ENCODE peak calls at places on chromosomes 2 and 18, in four cellular contexts. T is K562, S is HCT116, I is HepG2. K is an unnamed sample.
A peak's percentile ranks its signal among the peaks of the same experiment; 100 is the strongest.

GRCh38 chr2:28407976-28408690 is 15.5 kb downstream of the FOSL2 start:
- DNase-seq in T (no peak), S (no peak), I (peak; percentile 56), K (no peak)

GRCh38 chr2:126543081-126543480 is 112.9 kb upstream of the GYPC start:
- DNase-seq in T (no peak), S (no peak), I (no peak), K (no peak)

GRCh38 chr18:11976882-11977281 is 4.4 kb upstream of the IMPA2 start:
- DNase-seq in T (no peak), S (no peak), I (no peak), K (no peak)

GRCh38 chr18:48785091-48785614 is 165.6 kb downstream of the SMAD7 start:
- DNase-seq in T (no peak), S (no peak), I (no peak), K (no peak)

GRCh38 chr2:235669269-235669831 is 175.5 kb downstream of the AGAP1 start:
- DNase-seq in T (no peak), S (peak; percentile 77), I (peak; percentile 69), K (no peak)

GRCh38 chr2:60972889-60973656 is 44.4 kb upstream of the PEX13 start:
- DNase-seq in T (no peak), S (no peak), I (no peak), K (no peak)

GRCh38 chr2:1837022-1837421 is 92.7 kb upstream of the PXDN start:
- DNase-seq in T (no peak), S (no peak), I (no peak), K (no peak)

GRCh38 chr18:76963951-76964350 is 141.6 kb downstream of the ZNF236 start:
- DNase-seq in T (no peak), S (no peak), I (no peak), K (no peak)

GRCh38 chr2:16135913-16136310 is 195.6 kb downstream of the MYCN start:
- DNase-seq in T (no peak), S (no peak), I (no peak), K (no peak)

GRCh38 chr18:51739044-51739666 is 541.7 kb upstream of the MEX3C start:
- DNase-seq in T (no peak), S (no peak), I (no peak), K (no peak)

GRCh38 chr2:10132596-10132995 is 10.1 kb downstream of the RRM2 start:
- DNase-seq in T (peak; percentile 9), S (no peak), I (no peak), K (no peak)

GRCh38 chr18:37986665-37987064 is 421.1 kb upstream of the CELF4 start:
- DNase-seq in T (no peak), S (no peak), I (no peak), K (no peak)

GRCh38 chr2:226023383-226023782 is 623.9 kb downstream of the NYAP2 start:
- DNase-seq in T (no peak), S (peak; percentile 36), I (peak; percentile 51), K (no peak)

GRCh38 chr18:59060540-59060939 is 79.1 kb upstream of the SEC11C start:
- DNase-seq in T (no peak), S (no peak), I (no peak), K (no peak)

GRCh38 chr2:202944816-202945215 is 32.7 kb downstream of the CARF start:
- DNase-seq in T (no peak), S (no peak), I (no peak), K (no peak)

GRCh38 chr18:48833701-48834394 is 116.9 kb downstream of the SMAD7 start:
- DNase-seq in T (no peak), S (no peak), I (no peak), K (no peak)

GRCh38 chr18:44792456-44793080 is 111.9 kb downstream of the SETBP1 start:
- DNase-seq in T (no peak), S (no peak), I (no peak), K (no peak)

GRCh38 chr2:12314119-12314735 is 402.5 kb upstream of the TRIB2 start:
- DNase-seq in T (no peak), S (no peak), I (no peak), K (no peak)
- H3K27ac ChIP-seq in T (no peak overlapping the region), S (no peak overlapping the region), I (no peak overlapping the region), K (peak overlapping the region; percentile 55)

GRCh38 chr2:204574473-204574872 is 29.2 kb downstream of the PARD3B start:
- DNase-seq in T (no peak), S (no peak), I (no peak), K (no peak)
- TF ChIP-seq TCF7L2 in T (no peak), S (no peak), I (no peak), K (no peak)

GRCh38 chr18:31685097-31686082 is 1.0 kb upstream of the B4GALT6 start:
- DNase-seq in T (peak; percentile 33), S (peak; percentile 44), I (peak; percentile 54), K (no peak)
- H3K27ac ChIP-seq in T (no peak overlapping the region), S (peak overlapping the region; percentile 83), I (peak overlapping the region; percentile 59), K (peak overlapping the region; percentile 71)

DNA sequence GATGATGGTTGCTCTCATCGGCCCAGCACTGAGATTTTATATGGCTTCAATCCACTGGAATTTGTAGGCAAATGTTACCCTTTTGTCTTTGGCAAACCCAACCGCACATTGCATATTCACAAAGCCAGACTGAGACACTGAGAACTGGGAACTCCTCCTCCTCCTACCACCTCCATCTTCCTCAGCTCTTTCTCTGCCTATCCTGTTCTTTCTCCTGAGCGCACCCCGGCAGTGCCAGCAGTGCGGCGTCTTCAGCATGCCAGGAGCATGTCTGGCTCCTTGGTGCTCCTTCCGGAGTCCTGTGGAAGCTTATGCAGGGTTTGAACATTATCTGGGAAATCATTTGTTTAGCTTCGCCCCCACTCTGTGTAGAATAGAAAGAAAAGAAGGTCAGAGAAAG is 50.8 kb downstream of the TRIB2 start:
- DNase-seq in T (no peak), S (no peak), I (no peak), K (no peak)
- TF ChIP-seq TCF7L2 in T (no peak), S (no peak), I (no peak), K (no peak)

GRCh38 chr2:179031731-179032408 is 18.1 kb downstream of the CCDC141 start:
- DNase-seq in T (no peak), S (no peak), I (no peak), K (no peak)
- H3K27ac ChIP-seq in T (no peak overlapping the region), S (no peak overlapping the region), I (no peak overlapping the region), K (no peak overlapping the region)

GRCh38 chr2:88597168-88597567 is 30.1 kb downstream of the EIF2AK3 start:
- DNase-seq in T (no peak), S (no peak), I (no peak), K (no peak)

GRCh38 chr2:88602022-88602421 is 25.2 kb downstream of the EIF2AK3 start:
- DNase-seq in T (no peak), S (no peak), I (no peak), K (no peak)

GRCh38 chr2:88599527-88599926 is 27.7 kb downstream of the EIF2AK3 start:
- DNase-seq in T (peak; percentile 22), S (no peak), I (no peak), K (no peak)

GRCh38 chr2:88601302-88601701 is 26.0 kb downstream of the EIF2AK3 start:
- DNase-seq in T (no peak), S (no peak), I (no peak), K (no peak)

GRCh38 chr2:88600038-88600465 is 27.2 kb downstream of the EIF2AK3 start:
- DNase-seq in T (peak; percentile 72), S (peak; percentile 97), I (peak; percentile 90), K (peak; percentile 99)
- TF ChIP-seq TCF7L2 in T (no peak), S (peak; percentile 24), I (no peak), K (no peak)

GRCh38 chr2:96109931-96110511 is 6.3 kb downstream of the ADRA2B start:
- DNase-seq in T (no peak), S (no peak), I (no peak), K (no peak)

GRCh38 chr2:96108578-96109561 is 7.5 kb downstream of the ADRA2B start:
- DNase-seq in T (no peak), S (no peak), I (no peak), K (no peak)

GRCh38 chr2:96111823-96112500 is 4.4 kb downstream of the ADRA2B start:
- DNase-seq in T (no peak), S (no peak), I (no peak), K (no peak)

GRCh38 chr2:96111257-96111640 is 5.1 kb downstream of the ADRA2B start:
- DNase-seq in T (no peak), S (no peak), I (no peak), K (no peak)

GRCh38 chr2:96110621-96111256 is 5.6 kb downstream of the ADRA2B start:
- DNase-seq in T (no peak), S (no peak), I (no peak), K (no peak)
- H3K27ac ChIP-seq in T (no peak overlapping the region), S (no peak overlapping the region), I (no peak overlapping the region), K (no peak overlapping the region)

GRCh38 chr2:112926707-112927106 is 15.7 kb downstream of the IL37 start:
- DNase-seq in T (no peak), S (no peak), I (no peak), K (no peak)

GRCh38 chr2:112924348-112924747 is 13.4 kb downstream of the IL37 start:
- DNase-seq in T (no peak), S (no peak), I (no peak), K (no peak)

GRCh38 chr2:112923967-112924338 is 13.0 kb downstream of the IL37 start:
- DNase-seq in T (no peak), S (no peak), I (no peak), K (no peak)

GRCh38 chr2:112924855-112925254 is 13.9 kb downstream of the IL37 start:
- DNase-seq in T (no peak), S (no peak), I (no peak), K (no peak)

DNA sequence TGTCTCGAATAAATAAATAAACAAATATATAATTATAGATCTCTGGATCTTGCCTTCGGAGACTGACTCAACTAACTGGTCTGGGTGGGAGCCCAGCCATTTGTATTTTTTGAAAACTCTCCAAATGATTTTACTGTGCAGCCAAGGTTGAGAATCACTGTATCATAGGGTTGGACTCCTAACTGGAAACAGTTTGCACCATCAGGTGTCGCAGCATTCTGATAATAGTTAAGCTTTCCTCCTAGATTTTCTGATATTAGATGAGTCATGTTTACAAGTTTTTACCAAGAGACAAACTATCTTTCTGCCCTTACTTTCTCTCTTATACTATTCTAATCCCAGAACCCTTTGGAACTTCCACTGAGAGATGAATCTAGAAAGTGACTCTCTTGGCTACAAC is 16.8 kb downstream of the IL37 start:
- DNase-seq in T (no peak), S (no peak), I (no peak), K (no peak)
- TF ChIP-seq TCF7L2 in T (no peak), S (no peak), I (no peak), K (no peak)